ENCODE peak calls at places on chromosomes 1 and 21, in seven cellular contexts. One of them, this sample, is unnamed.

GRCh38 chr1:57489342-57490036 is 65.6 kb upstream of the DAB1 start:
- DNase-seq in heart right ventricle: no peak
- DNase-seq in heart left ventricle: no peak
- DNase-seq in NCI-H774: no peak
- DNase-seq in NCI-H1092: no peak
- DNase-seq in tibial artery: no peak
- DNase-seq in naive thymus-derived CD8-positive, alpha-beta T cell: no peak
- DNase-seq in this sample: no peak

GRCh38 chr1:9542425-9542824 is 3.2 kb downstream of the SLC25A33 start:
- DNase-seq in heart right ventricle: no peak
- DNase-seq in heart left ventricle: no peak
- DNase-seq in NCI-H774: no peak
- DNase-seq in NCI-H1092: no peak
- DNase-seq in tibial artery: no peak
- DNase-seq in naive thymus-derived CD8-positive, alpha-beta T cell: no peak
- DNase-seq in this sample: no peak

GRCh38 chr1:247336390-247336789 is 4.7 kb upstream of the ZNF496 start:
- DNase-seq in heart right ventricle: no peak
- DNase-seq in heart left ventricle: no peak
- DNase-seq in NCI-H774: peak
- DNase-seq in NCI-H1092: peak
- DNase-seq in tibial artery: no peak
- DNase-seq in naive thymus-derived CD8-positive, alpha-beta T cell: no peak
- DNase-seq in this sample: no peak

GRCh38 chr1:56298866-56299265 is 280.5 kb downstream of the PLPP3 start:
- DNase-seq in heart right ventricle: no peak
- DNase-seq in heart left ventricle: no peak
- DNase-seq in NCI-H774: no peak
- DNase-seq in NCI-H1092: no peak
- DNase-seq in tibial artery: no peak
- DNase-seq in naive thymus-derived CD8-positive, alpha-beta T cell: no peak
- DNase-seq in this sample: no peak

GRCh38 chr1:68623700-68624099 is 126.8 kb upstream of the DEPDC1 start:
- DNase-seq in heart right ventricle: peak
- DNase-seq in heart left ventricle: peak
- DNase-seq in NCI-H774: no peak
- DNase-seq in NCI-H1092: no peak
- DNase-seq in tibial artery: no peak
- DNase-seq in naive thymus-derived CD8-positive, alpha-beta T cell: no peak
- DNase-seq in this sample: no peak

GRCh38 chr1:171645553-171646336 is 6.7 kb downstream of the MYOC start:
- DNase-seq in heart right ventricle: peak
- DNase-seq in heart left ventricle: peak
- DNase-seq in NCI-H774: no peak
- DNase-seq in NCI-H1092: no peak
- DNase-seq in tibial artery: peak
- DNase-seq in naive thymus-derived CD8-positive, alpha-beta T cell: no peak
- DNase-seq in this sample: no peak

GRCh38 chr1:181038399-181038873 is 4.7 kb downstream of the MR1 start:
- DNase-seq in heart right ventricle: peak
- DNase-seq in heart left ventricle: peak
- DNase-seq in NCI-H774: no peak
- DNase-seq in NCI-H1092: peak
- DNase-seq in tibial artery: no peak
- DNase-seq in naive thymus-derived CD8-positive, alpha-beta T cell: peak
- DNase-seq in this sample: peak

GRCh38 chr21:15121655-15122120 is 56.9 kb upstream of the NRIP1 start:
- DNase-seq in heart right ventricle: peak
- DNase-seq in heart left ventricle: peak
- DNase-seq in NCI-H774: peak
- DNase-seq in NCI-H1092: peak
- DNase-seq in tibial artery: no peak
- DNase-seq in naive thymus-derived CD8-positive, alpha-beta T cell: no peak
- DNase-seq in this sample: no peak

GRCh38 chr1:171803461-171804022 is 22.1 kb downstream of the METTL13 start:
- DNase-seq in heart right ventricle: no peak
- DNase-seq in heart left ventricle: no peak
- DNase-seq in NCI-H774: no peak
- DNase-seq in NCI-H1092: no peak
- DNase-seq in tibial artery: no peak
- DNase-seq in naive thymus-derived CD8-positive, alpha-beta T cell: no peak
- DNase-seq in this sample: no peak

GRCh38 chr1:101996830-101997485 is at the start of gene OLFM3:
- DNase-seq in heart right ventricle: peak
- DNase-seq in heart left ventricle: peak
- DNase-seq in NCI-H774: peak
- DNase-seq in NCI-H1092: no peak
- DNase-seq in tibial artery: no peak
- DNase-seq in naive thymus-derived CD8-positive, alpha-beta T cell: no peak
- DNase-seq in this sample: no peak

GRCh38 chr1:12001249-12001917 is 17.9 kb upstream of the MIIP start:
- DNase-seq in heart right ventricle: no peak
- DNase-seq in heart left ventricle: no peak
- DNase-seq in NCI-H774: no peak
- DNase-seq in NCI-H1092: no peak
- DNase-seq in tibial artery: no peak
- DNase-seq in naive thymus-derived CD8-positive, alpha-beta T cell: peak
- DNase-seq in this sample: peak

GRCh38 chr1:172394811-172395210 is 25.7 kb upstream of the C1orf105 start:
- DNase-seq in heart right ventricle: no peak
- DNase-seq in heart left ventricle: no peak
- DNase-seq in NCI-H774: no peak
- DNase-seq in NCI-H1092: no peak
- DNase-seq in tibial artery: no peak
- DNase-seq in naive thymus-derived CD8-positive, alpha-beta T cell: no peak
- DNase-seq in this sample: no peak

GRCh38 chr1:38953433-38953860 is 11.8 kb upstream of the RHBDL2 start:
- DNase-seq in heart right ventricle: no peak
- DNase-seq in heart left ventricle: no peak
- DNase-seq in NCI-H774: no peak
- DNase-seq in NCI-H1092: no peak
- DNase-seq in tibial artery: no peak
- DNase-seq in naive thymus-derived CD8-positive, alpha-beta T cell: no peak
- DNase-seq in this sample: no peak

GRCh38 chr1:110464340-110464739 is 13.4 kb downstream of the PROK1 start:
- DNase-seq in heart right ventricle: no peak
- DNase-seq in heart left ventricle: no peak
- DNase-seq in NCI-H774: no peak
- DNase-seq in NCI-H1092: no peak
- DNase-seq in tibial artery: no peak
- DNase-seq in naive thymus-derived CD8-positive, alpha-beta T cell: no peak
- DNase-seq in this sample: no peak

GRCh38 chr1:234600418-234601216 is 9.4 kb downstream of the IRF2BP2 start:
- DNase-seq in heart right ventricle: peak
- DNase-seq in heart left ventricle: peak
- DNase-seq in NCI-H774: no peak
- DNase-seq in NCI-H1092: peak
- DNase-seq in tibial artery: no peak
- DNase-seq in naive thymus-derived CD8-positive, alpha-beta T cell: no peak
- DNase-seq in this sample: peak

GRCh38 chr1:85201340-85202091 is 700 bp upstream of the SYDE2 start:
- DNase-seq in heart right ventricle: peak
- DNase-seq in heart left ventricle: peak
- DNase-seq in NCI-H774: peak
- DNase-seq in NCI-H1092: no peak
- DNase-seq in tibial artery: peak
- DNase-seq in naive thymus-derived CD8-positive, alpha-beta T cell: peak
- DNase-seq in this sample: peak

GRCh38 chr1:173409613-173410012 is 67.5 kb upstream of the PRDX6 start:
- DNase-seq in heart right ventricle: peak
- DNase-seq in heart left ventricle: peak
- DNase-seq in NCI-H774: no peak
- DNase-seq in NCI-H1092: no peak
- DNase-seq in tibial artery: no peak
- DNase-seq in naive thymus-derived CD8-positive, alpha-beta T cell: no peak
- DNase-seq in this sample: no peak

GRCh38 chr1:171139890-171140289 is 45.2 kb upstream of the FMO2 start:
- DNase-seq in heart right ventricle: no peak
- DNase-seq in heart left ventricle: no peak
- DNase-seq in NCI-H774: no peak
- DNase-seq in NCI-H1092: no peak
- DNase-seq in tibial artery: no peak
- DNase-seq in naive thymus-derived CD8-positive, alpha-beta T cell: no peak
- DNase-seq in this sample: no peak

GRCh38 chr1:80445021-80445420 is 1355.7 kb upstream of the ADGRL2 start:
- DNase-seq in heart right ventricle: no peak
- DNase-seq in heart left ventricle: no peak
- DNase-seq in NCI-H774: no peak
- DNase-seq in NCI-H1092: no peak
- DNase-seq in tibial artery: no peak
- DNase-seq in naive thymus-derived CD8-positive, alpha-beta T cell: no peak
- DNase-seq in this sample: no peak

GRCh38 chr1:59903136-59903754 is 23.3 kb downstream of the CYP2J2 start:
- DNase-seq in heart right ventricle: no peak
- DNase-seq in heart left ventricle: no peak
- DNase-seq in NCI-H774: no peak
- DNase-seq in NCI-H1092: no peak
- DNase-seq in tibial artery: no peak
- DNase-seq in naive thymus-derived CD8-positive, alpha-beta T cell: no peak
- DNase-seq in this sample: no peak

GRCh38 chr1:1402081-1402900 is 3.2 kb upstream of the CCNL2 start:
- DNase-seq in heart right ventricle: no peak
- DNase-seq in heart left ventricle: no peak
- DNase-seq in NCI-H774: peak
- DNase-seq in NCI-H1092: no peak
- DNase-seq in tibial artery: no peak
- DNase-seq in naive thymus-derived CD8-positive, alpha-beta T cell: no peak
- DNase-seq in this sample: peak

GRCh38 chr1:119075614-119076013 is 64.8 kb downstream of the WARS2 start:
- DNase-seq in heart right ventricle: no peak
- DNase-seq in heart left ventricle: no peak
- DNase-seq in NCI-H774: no peak
- DNase-seq in NCI-H1092: no peak
- DNase-seq in tibial artery: no peak
- DNase-seq in naive thymus-derived CD8-positive, alpha-beta T cell: no peak
- DNase-seq in this sample: no peak

GRCh38 chr1:245969274-245969673 is 537.8 kb downstream of the SMYD3 start:
- DNase-seq in heart right ventricle: no peak
- DNase-seq in heart left ventricle: no peak
- DNase-seq in NCI-H774: no peak
- DNase-seq in NCI-H1092: no peak
- DNase-seq in tibial artery: no peak
- DNase-seq in naive thymus-derived CD8-positive, alpha-beta T cell: no peak
- DNase-seq in this sample: no peak

GRCh38 chr1:118928739-118929554 is 59.2 kb downstream of the TBX15 start:
- DNase-seq in heart right ventricle: no peak
- DNase-seq in heart left ventricle: no peak
- DNase-seq in NCI-H774: no peak
- DNase-seq in NCI-H1092: no peak
- DNase-seq in tibial artery: no peak
- DNase-seq in naive thymus-derived CD8-positive, alpha-beta T cell: no peak
- DNase-seq in this sample: no peak

GRCh38 chr1:153534933-153535663 is 693 bp downstream of the S100A6 start:
- DNase-seq in heart right ventricle: no peak
- DNase-seq in heart left ventricle: peak
- DNase-seq in NCI-H774: no peak
- DNase-seq in NCI-H1092: no peak
- DNase-seq in tibial artery: peak
- DNase-seq in naive thymus-derived CD8-positive, alpha-beta T cell: no peak
- DNase-seq in this sample: no peak

GRCh38 chr1:72648465-72648864 is 366.1 kb upstream of the NEGR1 start:
- DNase-seq in heart right ventricle: no peak
- DNase-seq in heart left ventricle: no peak
- DNase-seq in NCI-H774: no peak
- DNase-seq in NCI-H1092: no peak
- DNase-seq in tibial artery: no peak
- DNase-seq in naive thymus-derived CD8-positive, alpha-beta T cell: no peak
- DNase-seq in this sample: no peak

GRCh38 chr21:37665230-37666024 is 250.8 kb downstream of the KCNJ6 start:
- DNase-seq in heart right ventricle: no peak
- DNase-seq in heart left ventricle: no peak
- DNase-seq in NCI-H774: no peak
- DNase-seq in NCI-H1092: no peak
- DNase-seq in tibial artery: no peak
- DNase-seq in naive thymus-derived CD8-positive, alpha-beta T cell: no peak
- DNase-seq in this sample: no peak

GRCh38 chr1:203099121-203099520 is 13.3 kb upstream of the MYOG start:
- DNase-seq in heart right ventricle: no peak
- DNase-seq in heart left ventricle: no peak
- DNase-seq in NCI-H774: no peak
- DNase-seq in NCI-H1092: no peak
- DNase-seq in tibial artery: no peak
- DNase-seq in naive thymus-derived CD8-positive, alpha-beta T cell: no peak
- DNase-seq in this sample: no peak